ENCODE peak calls at places on chromosome 12, in seven cellular contexts. Y is breast epithelium; H is upper lobe of right lung; X is tibial artery; R is heart right ventricle; A is CD8-positive, alpha-beta T cell; V is HCT116. B is an unnamed sample.

GRCh38 chr12:8127138-8127537 is 3.7 kb downstream of the CLEC4A start:
- DNase-seq in A (no peak), Y (no peak), R (no peak), V (no peak), H (no peak), X (no peak), B (no peak)

GRCh38 chr12:47207005-47207717 is 127.4 kb upstream of the AMIGO2 start:
- DNase-seq in H (peak; percentile 66), X (no peak), V (no peak), Y (no peak), A (no peak), R (no peak), B (no peak)

GRCh38 chr12:100830003-100830795 is 35.6 kb downstream of the ANO4 start:
- DNase-seq in A (no peak), V (no peak), R (no peak), Y (no peak), X (no peak), H (no peak), B (no peak)

GRCh38 chr12:56951582-56952339 is 5.6 kb downstream of the RDH16 start:
- DNase-seq in Y (no peak), R (no peak), X (no peak), V (no peak), A (no peak), H (no peak), B (no peak)

GRCh38 chr12:41189395-41190251 is 1.5 kb downstream of the PDZRN4 start:
- DNase-seq in R (no peak), A (no peak), H (no peak), X (peak; percentile 77), V (no peak), Y (no peak), B (no peak)

GRCh38 chr12:107131832-107132616 is 38.7 kb upstream of the CRY1 start:
- DNase-seq in Y (no peak), A (no peak), R (no peak), H (no peak), V (peak; percentile 44), X (no peak), B (peak; percentile 51)

GRCh38 chr12:69008510-69008909 is 75.5 kb upstream of the CPM start:
- DNase-seq in X (no peak), H (no peak), A (no peak), R (no peak), Y (no peak), V (no peak), B (no peak)

GRCh38 chr12:122834229-122834920 is 882 bp upstream of the HIP1R start:
- DNase-seq in X (peak; percentile 75), V (peak; percentile 35), Y (no peak), R (peak; percentile 48), H (no peak), A (no peak), B (no peak)

GRCh38 chr12:754871-755562 is 2.6 kb downstream of the WNK1 start:
- DNase-seq in R (no peak), Y (no peak), H (no peak), A (no peak), X (no peak), V (no peak), B (peak; percentile 24)

GRCh38 chr12:67697443-67697842 is 48.9 kb downstream of the DYRK2 start:
- DNase-seq in Y (no peak), A (no peak), X (no peak), R (no peak), V (no peak), H (no peak), B (no peak)

GRCh38 chr12:101004891-101005290 is 205.1 kb downstream of the SLC5A8 start:
- DNase-seq in H (no peak), A (no peak), Y (no peak), V (no peak), X (no peak), R (no peak), B (no peak)

GRCh38 chr12:12624479-12625120 is 12.9 kb downstream of the CREBL2 start:
- DNase-seq in Y (no peak), R (no peak), A (no peak), X (no peak), H (no peak), V (no peak), B (no peak)

GRCh38 chr12:14357496-14357895 is 8.0 kb upstream of the ATF7IP start:
- DNase-seq in R (no peak), Y (no peak), X (no peak), V (no peak), H (no peak), A (no peak), B (no peak)

GRCh38 chr12:65886996-65887395 is 62.7 kb downstream of the HMGA2 start:
- DNase-seq in H (no peak), V (peak; percentile 47), A (no peak), Y (no peak), R (no peak), X (no peak), B (no peak)

GRCh38 chr12:26056335-26056734 is 68.5 kb downstream of the BHLHE41 start:
- DNase-seq in A (no peak), X (no peak), H (no peak), R (no peak), Y (no peak), V (peak; percentile 13), B (no peak)

GRCh38 chr12:14995583-14996425 is 23.0 kb downstream of the PDE6H start:
- DNase-seq in H (no peak), Y (no peak), V (peak; percentile 63), R (no peak), A (no peak), X (no peak), B (peak; percentile 55)

GRCh38 chr12:2244013-2244861 is 191.4 kb downstream of the CACNA1C start:
- DNase-seq in R (no peak), Y (no peak), V (peak; percentile 2), H (no peak), A (no peak), X (peak; percentile 75), B (peak; percentile 88)

GRCh38 chr12:77893918-77894317 is 63.2 kb downstream of the NAV3 start:
- DNase-seq in A (no peak), R (no peak), Y (no peak), V (peak; percentile 87), X (no peak), H (no peak), B (no peak)

GRCh38 chr12:6752181-6752930 is 585 bp downstream of the MLF2 start:
- DNase-seq in R (no peak), A (no peak), Y (no peak), H (no peak), X (peak; percentile 75), V (no peak), B (no peak)

GRCh38 chr12:120640840-120641833 is 711 bp downstream of the CABP1 start:
- DNase-seq in A (peak; percentile 26), H (peak; percentile 83), R (peak; percentile 55), Y (no peak), V (no peak), X (no peak), B (no peak)

GRCh38 chr12:6688543-6688999 is 604 bp downstream of the ZNF384 start:
- DNase-seq in X (no peak), Y (no peak), R (peak; percentile 45), H (no peak), V (no peak), A (peak; percentile 30), B (no peak)

GRCh38 chr12:62891805-62892549 is 43.0 kb downstream of the PPM1H start:
- DNase-seq in Y (no peak), R (no peak), A (no peak), V (no peak), H (no peak), X (no peak), B (no peak)

GRCh38 chr12:92938018-92938417 is 8.9 kb upstream of the EEA1 start:
- DNase-seq in X (no peak), H (no peak), R (no peak), A (no peak), V (no peak), Y (no peak), B (no peak)

GRCh38 chr12:50041962-50042361 is 15.4 kb upstream of the ASIC1 start:
- DNase-seq in H (peak; percentile 58), Y (no peak), R (no peak), X (peak; percentile 16), A (no peak), V (no peak), B (no peak)

GRCh38 chr12:618626-619025 is 44.6 kb downstream of the NINJ2 start:
- DNase-seq in V (no peak), H (no peak), X (no peak), R (no peak), Y (no peak), A (no peak), B (no peak)

GRCh38 chr12:12723147-12723680 is 6.0 kb downstream of the CDKN1B start:
- DNase-seq in H (no peak), V (no peak), Y (no peak), A (no peak), R (no peak), X (no peak), B (no peak)

GRCh38 chr12:1922075-1922709 is 3.7 kb upstream of the CACNA2D4 start:
- DNase-seq in A (no peak), X (peak; percentile 57), R (no peak), Y (no peak), H (no peak), V (no peak), B (no peak)

GRCh38 chr12:68080577-68080976 is 79.0 kb downstream of the IFNG start:
- DNase-seq in A (peak; percentile 17), V (no peak), R (no peak), X (no peak), H (no peak), Y (no peak), B (no peak)

GRCh38 chr12:52199294-52199920 is 7.6 kb upstream of the KRT80 start:
- DNase-seq in H (no peak), Y (no peak), V (no peak), A (no peak), X (no peak), R (peak; percentile 63), B (no peak)

DNA sequence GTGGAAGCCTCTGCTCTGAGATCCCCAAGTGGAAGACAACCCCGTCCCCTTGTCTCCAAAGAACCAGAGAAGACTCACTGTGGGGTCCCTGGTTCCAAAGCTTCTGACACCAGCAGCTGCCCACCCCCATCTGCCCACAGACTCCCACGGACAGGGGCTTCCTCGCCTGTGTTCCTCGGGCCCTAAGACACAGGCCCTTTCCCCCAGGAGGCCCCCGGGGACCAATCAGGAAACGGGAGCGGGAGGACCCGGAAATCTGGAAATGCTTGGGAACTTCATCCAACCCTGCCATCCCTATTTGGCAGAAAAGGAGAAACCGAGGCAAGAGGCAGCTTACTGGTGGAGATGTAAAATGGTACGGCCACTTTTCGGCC is 113.1 kb downstream of the NCOR2 start:
- DNase-seq in A (no peak), V (no peak), Y (no peak), X (no peak), H (no peak), R (no peak), B (no peak)
- H3K27ac ChIP-seq in A (peak overlapping the region; percentile 41), V (peak overlapping the region; percentile 81), Y (peak overlapping the region; percentile 93), X (peak overlapping the region; percentile 75), H (peak overlapping the region; percentile 80), R (peak overlapping the region; percentile 92), B (no peak overlapping the region)

GRCh38 chr12:130468186-130468585 is 130.5 kb downstream of the PIWIL1 start:
- DNase-seq in Y (no peak), V (no peak), A (no peak), R (no peak), H (no peak), X (no peak), B (no peak)
- H3K9me3 ChIP-seq in Y (peaks cover 28% of the 10 kb centered on the region), V (no peaks in the 10 kb centered on the region), A (no peaks in the 10 kb centered on the region), R (peaks cover 12% of the 10 kb centered on the region), H (no peaks in the 10 kb centered on the region), X (peaks cover 17% of the 10 kb centered on the region), B (peaks cover 87% of the 10 kb centered on the region)

GRCh38 chr12:130639759-130640158 is 76.3 kb downstream of the RIMBP2 start:
- DNase-seq in X (no peak), V (no peak), R (no peak), Y (peak; percentile 15), H (no peak), A (no peak), B (no peak)
- TF ChIP-seq CTCF in X (no peak), V (no peak), R (no peak), Y (no peak), H (no peak), A (no peak), B (no peak)

GRCh38 chr12:29640589-29641345 is 143.0 kb downstream of the TMTC1 start:
- DNase-seq in A (no peak), Y (no peak), R (peak; percentile 40), X (peak; percentile 74), H (no peak), V (peak; percentile 18), B (no peak)
- H3K27ac ChIP-seq in A (no peak overlapping the region), Y (peak overlapping the region; percentile 66), R (peak overlapping the region; percentile 70), X (peak overlapping the region; percentile 64), H (no peak overlapping the region), V (peak overlapping the region; percentile 64), B (peak overlapping the region; percentile 61)

B was measured in AG04450.